ENCODE peak calls at places on chromosomes 5 and 9, in five cellular contexts. One of them, this sample, is unnamed.

GRCh38 chr9:122263699-122264349 is 816 bp downstream of the RBM18 start:
- DNase-seq in suprapubic skin: no peak
- DNase-seq in GM13976: peak; percentile 18
- DNase-seq in IMR-90: peak; percentile 13
- DNase-seq in MM.1S: peak; percentile 24
- DNase-seq in this sample: no peak

GRCh38 chr9:105468875-105469274 is 21.0 kb downstream of the FSD1L start:
- DNase-seq in GM13976: no peak
- DNase-seq in MM.1S: no peak
- DNase-seq in IMR-90: no peak
- DNase-seq in suprapubic skin: no peak
- DNase-seq in this sample: no peak

GRCh38 chr9:129225815-129226214 is 47.8 kb upstream of the IER5L start:
- DNase-seq in GM13976: no peak
- DNase-seq in IMR-90: peak; percentile 73
- DNase-seq in suprapubic skin: no peak
- DNase-seq in MM.1S: no peak
- DNase-seq in this sample: peak; percentile 95

GRCh38 chr9:133956520-133957076 is 35.5 kb downstream of the VAV2 start:
- DNase-seq in IMR-90: peak; percentile 37
- DNase-seq in MM.1S: no peak
- DNase-seq in suprapubic skin: no peak
- DNase-seq in GM13976: no peak
- DNase-seq in this sample: peak; percentile 92

GRCh38 chr9:130157079-130157478 is 15.1 kb upstream of the NCS1 start:
- DNase-seq in IMR-90: no peak
- DNase-seq in MM.1S: no peak
- DNase-seq in GM13976: no peak
- DNase-seq in suprapubic skin: no peak
- DNase-seq in this sample: no peak

GRCh38 chr9:92180669-92181181 is 65.5 kb upstream of the SPTLC1 start:
- DNase-seq in GM13976: peak; percentile 45
- DNase-seq in suprapubic skin: no peak
- DNase-seq in MM.1S: no peak
- DNase-seq in IMR-90: peak; percentile 91
- DNase-seq in this sample: peak; percentile 87

GRCh38 chr5:40030661-40031060 is 605.9 kb upstream of the DAB2 start:
- DNase-seq in suprapubic skin: no peak
- DNase-seq in IMR-90: no peak
- DNase-seq in GM13976: no peak
- DNase-seq in MM.1S: no peak
- DNase-seq in this sample: no peak

GRCh38 chr5:88956416-88956815 is 73.4 kb upstream of the MEF2C start:
- DNase-seq in suprapubic skin: no peak
- DNase-seq in IMR-90: no peak
- DNase-seq in MM.1S: no peak
- DNase-seq in GM13976: no peak
- DNase-seq in this sample: no peak

GRCh38 chr9:135230817-135231520 is 143.5 kb downstream of the OLFM1 start:
- DNase-seq in MM.1S: no peak
- DNase-seq in GM13976: no peak
- DNase-seq in IMR-90: no peak
- DNase-seq in suprapubic skin: peak; percentile 57
- DNase-seq in this sample: no peak

GRCh38 chr9:109683521-109683920 is 96.5 kb upstream of the PALM2AKAP2 start:
- DNase-seq in GM13976: no peak
- DNase-seq in IMR-90: peak; percentile 15
- DNase-seq in MM.1S: no peak
- DNase-seq in suprapubic skin: no peak
- DNase-seq in this sample: no peak

GRCh38 chr5:170917113-170917512 is 55.3 kb downstream of the RANBP17 start:
- DNase-seq in IMR-90: no peak
- DNase-seq in MM.1S: no peak
- DNase-seq in GM13976: no peak
- DNase-seq in suprapubic skin: no peak
- DNase-seq in this sample: no peak

GRCh38 chr5:163807781-163808180 is 302.4 kb downstream of the MAT2B start:
- DNase-seq in GM13976: no peak
- DNase-seq in IMR-90: peak; percentile 82
- DNase-seq in suprapubic skin: no peak
- DNase-seq in MM.1S: no peak
- DNase-seq in this sample: no peak

GRCh38 chr9:15423328-15423985 is 781 bp downstream of the SNAPC3 start:
- DNase-seq in IMR-90: peak; percentile 43
- DNase-seq in suprapubic skin: no peak
- DNase-seq in MM.1S: peak; percentile 9
- DNase-seq in GM13976: no peak
- DNase-seq in this sample: no peak
- TF ChIP-seq CTCF in IMR-90: peak; percentile 39
- TF ChIP-seq CTCF in suprapubic skin: peak; percentile 5
- TF ChIP-seq CTCF in MM.1S: no peak
- TF ChIP-seq CTCF in GM13976: no peak
- TF ChIP-seq CTCF in this sample: peak; percentile 53

DNA sequence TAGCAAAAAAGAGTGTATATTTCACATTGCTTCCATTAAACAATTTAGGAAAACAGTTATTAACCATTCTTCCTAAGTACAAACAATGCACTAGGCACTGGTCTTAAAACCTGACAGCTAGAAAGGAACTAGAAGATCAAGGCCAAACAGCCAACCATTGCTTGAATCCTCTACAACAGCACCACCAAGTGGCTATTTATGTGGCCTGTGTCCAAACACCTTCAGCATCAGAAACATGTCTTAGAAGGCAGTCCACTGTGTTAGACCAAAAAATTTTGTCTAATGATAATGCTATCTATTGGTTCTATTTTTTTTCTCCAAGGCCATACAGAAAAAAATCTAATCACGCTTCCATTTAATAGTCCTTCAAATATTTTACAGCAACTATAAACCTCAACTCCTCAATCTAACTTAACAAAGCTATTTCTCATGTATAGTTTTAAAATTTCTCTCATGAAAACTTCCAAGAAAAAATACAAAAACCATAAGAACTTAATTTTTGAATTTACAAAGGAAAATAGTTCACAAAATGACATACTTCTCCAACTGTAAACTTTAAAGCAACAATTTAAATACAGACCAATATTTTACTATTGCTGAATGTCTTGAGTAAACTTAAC is 36.1 kb downstream of the CAAP1 start:
- DNase-seq in suprapubic skin: no peak
- DNase-seq in MM.1S: peak; percentile 52
- DNase-seq in IMR-90: peak; percentile 38
- DNase-seq in GM13976: peak; percentile 47
- DNase-seq in this sample: no peak
- TF ChIP-seq CTCF in suprapubic skin: peak; percentile 20
- TF ChIP-seq CTCF in MM.1S: peak; percentile 57
- TF ChIP-seq CTCF in IMR-90: peak; percentile 33
- TF ChIP-seq CTCF in GM13976: peak; percentile 50
- TF ChIP-seq CTCF in this sample: peak; percentile 47

DNA sequence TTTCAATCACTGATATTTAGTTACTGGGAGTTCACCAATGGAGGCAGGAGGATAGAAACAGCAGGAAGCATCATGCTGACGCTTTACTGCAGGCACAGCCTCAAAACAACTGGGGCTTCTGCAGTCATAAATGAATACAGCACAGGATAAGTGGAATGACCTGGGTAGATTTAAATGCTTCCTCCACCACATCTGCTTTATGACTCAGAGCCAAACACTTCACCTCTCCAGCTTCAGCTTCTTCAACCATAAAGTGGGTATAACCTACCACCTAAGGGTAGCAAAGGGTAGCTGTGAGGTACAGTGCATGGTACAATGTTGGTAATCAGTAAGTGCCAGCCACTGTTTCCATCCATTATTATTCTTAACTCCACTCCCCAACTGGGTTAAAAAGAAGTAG is 28.4 kb downstream of the RASEF start:
- DNase-seq in GM13976: no peak
- DNase-seq in MM.1S: no peak
- DNase-seq in IMR-90: peak; percentile 43
- DNase-seq in suprapubic skin: no peak
- DNase-seq in this sample: no peak
- TF ChIP-seq CTCF in GM13976: no peak
- TF ChIP-seq CTCF in MM.1S: no peak
- TF ChIP-seq CTCF in IMR-90: no peak
- TF ChIP-seq CTCF in suprapubic skin: no peak
- TF ChIP-seq CTCF in this sample: no peak

GRCh38 chr5:15693933-15694332 is 194.0 kb downstream of the FBXL7 start:
- DNase-seq in IMR-90: no peak
- DNase-seq in MM.1S: no peak
- DNase-seq in suprapubic skin: no peak
- DNase-seq in GM13976: no peak
- DNase-seq in this sample: no peak
- TF ChIP-seq CTCF in IMR-90: no peak
- TF ChIP-seq CTCF in MM.1S: no peak
- TF ChIP-seq CTCF in suprapubic skin: no peak
- TF ChIP-seq CTCF in GM13976: no peak
- TF ChIP-seq CTCF in this sample: no peak

GRCh38 chr9:95875305-95876137 is at the start of gene ERCC6L2:
- DNase-seq in suprapubic skin: peak; percentile 97
- DNase-seq in GM13976: peak; percentile 93
- DNase-seq in MM.1S: peak; percentile 95
- DNase-seq in IMR-90: peak; percentile 99
- DNase-seq in this sample: peak; percentile 98
- TF ChIP-seq CTCF in suprapubic skin: no peak
- TF ChIP-seq CTCF in GM13976: no peak
- TF ChIP-seq CTCF in MM.1S: no peak
- TF ChIP-seq CTCF in IMR-90: no peak
- TF ChIP-seq CTCF in this sample: no peak

DNA sequence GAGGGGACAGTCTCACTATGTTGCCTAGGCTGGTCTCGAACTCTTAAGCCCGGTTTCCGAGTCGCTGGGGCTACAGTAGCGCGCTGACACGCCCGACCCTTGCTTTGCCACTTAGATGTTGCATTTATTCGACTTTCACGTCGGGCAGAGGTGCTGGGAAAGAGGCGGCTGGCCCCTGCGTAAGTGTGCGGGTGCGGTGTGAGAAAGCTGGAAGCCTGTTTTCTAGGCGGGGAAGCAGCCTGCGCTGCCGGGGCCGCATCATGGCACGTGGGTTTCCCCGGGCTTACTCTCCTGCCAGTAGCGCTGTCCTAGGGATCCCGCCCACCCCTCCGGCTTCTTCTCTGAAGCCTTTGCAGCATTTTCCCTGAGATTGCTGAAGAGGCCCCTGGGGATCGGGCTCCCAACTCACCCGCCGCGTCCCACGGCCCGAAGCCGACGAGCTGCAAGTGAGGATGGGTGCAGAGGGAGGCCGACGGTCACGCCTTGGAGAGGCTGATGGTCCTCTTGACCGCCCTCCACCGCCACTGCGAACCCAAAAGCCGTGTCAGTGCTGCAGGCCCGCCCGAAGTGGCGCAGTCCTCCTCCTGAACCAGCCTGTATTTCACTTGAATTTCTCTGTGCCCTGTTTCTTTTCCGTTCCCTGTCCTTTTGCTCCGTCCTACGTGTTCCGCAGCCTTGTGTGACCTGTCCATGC is 5.8 kb upstream of the TRIM41 start:
- DNase-seq in IMR-90: peak; percentile 55
- DNase-seq in MM.1S: peak; percentile 66
- DNase-seq in GM13976: peak; percentile 61
- DNase-seq in suprapubic skin: no peak
- DNase-seq in this sample: peak; percentile 87
- TF ChIP-seq CTCF in IMR-90: no peak
- TF ChIP-seq CTCF in MM.1S: peak; percentile 35
- TF ChIP-seq CTCF in GM13976: no peak
- TF ChIP-seq CTCF in suprapubic skin: no peak
- TF ChIP-seq CTCF in this sample: peak; percentile 12

GRCh38 chr9:34592895-34593601 is 3.5 kb upstream of the CNTFR start:
- DNase-seq in suprapubic skin: peak; percentile 94
- DNase-seq in GM13976: no peak
- DNase-seq in MM.1S: no peak
- DNase-seq in IMR-90: no peak
- DNase-seq in this sample: no peak

GRCh38 chr9:34594177-34594576 is 4.7 kb upstream of the CNTFR start:
- DNase-seq in IMR-90: no peak
- DNase-seq in MM.1S: no peak
- DNase-seq in suprapubic skin: no peak
- DNase-seq in GM13976: no peak
- DNase-seq in this sample: no peak

GRCh38 chr9:34591091-34591910 is 1.8 kb upstream of the CNTFR start:
- DNase-seq in suprapubic skin: peak; percentile 94
- DNase-seq in GM13976: peak; percentile 94
- DNase-seq in IMR-90: peak; percentile 60
- DNase-seq in MM.1S: peak; percentile 74
- DNase-seq in this sample: peak; percentile 96

GRCh38 chr9:34590376-34591090 is 1.0 kb upstream of the CNTFR start:
- DNase-seq in MM.1S: no peak
- DNase-seq in GM13976: peak; percentile 53
- DNase-seq in suprapubic skin: no peak
- DNase-seq in IMR-90: no peak
- DNase-seq in this sample: no peak

DNA sequence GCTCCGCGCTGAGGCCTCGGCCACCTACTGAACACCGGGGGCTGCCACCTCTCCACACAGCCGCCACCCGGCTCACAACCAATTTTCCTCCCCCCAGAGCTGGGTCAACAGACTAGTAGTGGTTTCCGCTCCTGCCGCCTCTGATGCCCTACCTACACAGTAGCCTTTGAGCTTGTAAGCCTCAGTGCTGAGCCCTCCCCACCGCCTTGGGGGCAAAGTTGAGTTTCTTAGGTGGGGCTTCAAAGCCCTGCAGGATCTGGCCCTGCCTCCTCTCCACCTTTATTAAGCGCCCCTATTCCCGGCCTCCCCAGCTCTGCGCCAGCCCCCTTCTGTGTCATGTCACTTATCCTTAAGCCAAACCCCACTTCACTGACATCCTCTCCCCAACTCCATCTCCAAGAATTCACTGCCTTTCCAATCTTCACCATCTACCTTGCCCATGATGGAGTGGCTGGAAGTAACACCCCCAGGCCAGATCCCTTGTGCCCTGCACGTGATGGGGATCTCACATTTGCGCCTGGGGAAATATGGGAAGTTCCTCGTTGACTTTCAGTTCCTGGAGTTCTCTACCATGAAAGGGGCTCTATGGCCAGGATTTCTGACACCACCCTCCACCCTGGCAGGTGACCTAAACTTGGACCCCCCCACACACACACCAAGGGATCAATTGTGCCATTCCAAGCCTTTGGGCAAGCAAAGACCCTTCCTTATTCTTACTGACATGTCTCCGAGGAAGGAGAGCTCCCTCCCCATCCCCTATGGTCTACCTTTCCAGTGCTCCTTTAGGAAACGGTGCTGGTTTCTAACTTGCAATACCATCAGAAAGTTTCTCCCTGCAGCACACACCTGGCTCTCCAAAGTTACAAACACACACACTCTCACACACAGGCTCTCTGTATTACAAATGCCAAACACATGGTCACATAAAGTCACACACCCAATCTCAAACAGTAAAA is 2.7 kb upstream of the CNTFR start:
- DNase-seq in GM13976: peak; percentile 39
- DNase-seq in IMR-90: no peak
- DNase-seq in suprapubic skin: no peak
- DNase-seq in MM.1S: no peak
- DNase-seq in this sample: no peak
- TF ChIP-seq CTCF in GM13976: no peak
- TF ChIP-seq CTCF in IMR-90: no peak
- TF ChIP-seq CTCF in suprapubic skin: no peak
- TF ChIP-seq CTCF in MM.1S: no peak
- TF ChIP-seq CTCF in this sample: no peak

GRCh38 chr9:2367970-2368369 is 253.6 kb upstream of the VLDLR start:
- DNase-seq in GM13976: no peak
- DNase-seq in IMR-90: no peak
- DNase-seq in suprapubic skin: no peak
- DNase-seq in MM.1S: no peak
- DNase-seq in this sample: no peak
- TF ChIP-seq CTCF in GM13976: no peak
- TF ChIP-seq CTCF in IMR-90: no peak
- TF ChIP-seq CTCF in suprapubic skin: no peak
- TF ChIP-seq CTCF in MM.1S: no peak
- TF ChIP-seq CTCF in this sample: no peak

GRCh38 chr5:79255786-79256557 is 20.0 kb downstream of the JMY start:
- DNase-seq in GM13976: no peak
- DNase-seq in IMR-90: peak; percentile 46
- DNase-seq in MM.1S: no peak
- DNase-seq in suprapubic skin: no peak
- DNase-seq in this sample: no peak
- TF ChIP-seq CTCF in GM13976: peak; percentile 49
- TF ChIP-seq CTCF in IMR-90: peak; percentile 58
- TF ChIP-seq CTCF in MM.1S: peak; percentile 55
- TF ChIP-seq CTCF in suprapubic skin: no peak
- TF ChIP-seq CTCF in this sample: peak; percentile 58